ENCODE peak calls at places on chromosomes 1 and 21, in eight cellular contexts. One of them, this sample, is unnamed.

GRCh38 chr21:28684351-28684750 is 308.3 kb downstream of the LTN1 start:
- DNase-seq in dorsolateral prefrontal cortex: no peak
- DNase-seq in IMR-90: no peak
- DNase-seq in type B pancreatic cell: no peak
- DNase-seq in right atrium auricular region: no peak
- DNase-seq in BE2C: no peak
- DNase-seq in PC-3: no peak
- DNase-seq in tibial nerve: no peak
- DNase-seq in this sample: no peak

GRCh38 chr1:29237906-29238600 is 1.7 kb downstream of the PTPRU start:
- DNase-seq in IMR-90: no peak
- DNase-seq in right atrium auricular region: peak; percentile 63
- DNase-seq in dorsolateral prefrontal cortex: no peak
- DNase-seq in BE2C: peak; percentile 39
- DNase-seq in tibial nerve: no peak
- DNase-seq in type B pancreatic cell: peak; percentile 76
- DNase-seq in PC-3: peak; percentile 40
- DNase-seq in this sample: peak; percentile 94

GRCh38 chr1:228268891-228269285 is 61.0 kb downstream of the OBSCN start:
- DNase-seq in right atrium auricular region: no peak
- DNase-seq in dorsolateral prefrontal cortex: peak; percentile 17
- DNase-seq in BE2C: peak; percentile 76
- DNase-seq in tibial nerve: no peak
- DNase-seq in IMR-90: peak; percentile 8
- DNase-seq in type B pancreatic cell: no peak
- DNase-seq in PC-3: no peak
- DNase-seq in this sample: no peak

GRCh38 chr1:22600071-22600816 is 36.2 kb upstream of the C1QA start:
- DNase-seq in dorsolateral prefrontal cortex: no peak
- DNase-seq in PC-3: peak; percentile 10
- DNase-seq in type B pancreatic cell: no peak
- DNase-seq in right atrium auricular region: no peak
- DNase-seq in tibial nerve: no peak
- DNase-seq in IMR-90: no peak
- DNase-seq in BE2C: no peak
- DNase-seq in this sample: no peak

GRCh38 chr21:16302851-16303282 is 573.1 kb downstream of the USP25 start:
- DNase-seq in type B pancreatic cell: no peak
- DNase-seq in PC-3: no peak
- DNase-seq in tibial nerve: peak; percentile 56
- DNase-seq in dorsolateral prefrontal cortex: no peak
- DNase-seq in BE2C: no peak
- DNase-seq in IMR-90: peak; percentile 12
- DNase-seq in right atrium auricular region: peak; percentile 87
- DNase-seq in this sample: no peak

GRCh38 chr21:27649323-27649722 is 682.4 kb upstream of the ADAMTS5 start:
- DNase-seq in dorsolateral prefrontal cortex: no peak
- DNase-seq in PC-3: peak; percentile 64
- DNase-seq in BE2C: no peak
- DNase-seq in IMR-90: peak; percentile 97
- DNase-seq in type B pancreatic cell: no peak
- DNase-seq in right atrium auricular region: no peak
- DNase-seq in tibial nerve: no peak
- DNase-seq in this sample: no peak

GRCh38 chr1:150748859-150749719 is 16.5 kb downstream of the CTSS start:
- DNase-seq in BE2C: no peak
- DNase-seq in PC-3: no peak
- DNase-seq in type B pancreatic cell: no peak
- DNase-seq in tibial nerve: no peak
- DNase-seq in right atrium auricular region: no peak
- DNase-seq in dorsolateral prefrontal cortex: no peak
- DNase-seq in IMR-90: no peak
- DNase-seq in this sample: no peak

GRCh38 chr1:106406114-106406513 is 650.4 kb upstream of the PRMT6 start:
- DNase-seq in dorsolateral prefrontal cortex: no peak
- DNase-seq in right atrium auricular region: no peak
- DNase-seq in tibial nerve: no peak
- DNase-seq in PC-3: no peak
- DNase-seq in IMR-90: no peak
- DNase-seq in type B pancreatic cell: no peak
- DNase-seq in BE2C: no peak
- DNase-seq in this sample: no peak

GRCh38 chr21:38798481-38798882 is 7.2 kb upstream of the ETS2 start:
- DNase-seq in dorsolateral prefrontal cortex: no peak
- DNase-seq in right atrium auricular region: no peak
- DNase-seq in PC-3: peak; percentile 96
- DNase-seq in BE2C: peak; percentile 69
- DNase-seq in tibial nerve: no peak
- DNase-seq in type B pancreatic cell: no peak
- DNase-seq in IMR-90: no peak
- DNase-seq in this sample: no peak

GRCh38 chr1:167012570-167012969 is 23.5 kb downstream of the MAEL start:
- DNase-seq in right atrium auricular region: no peak
- DNase-seq in PC-3: no peak
- DNase-seq in type B pancreatic cell: no peak
- DNase-seq in IMR-90: no peak
- DNase-seq in BE2C: no peak
- DNase-seq in dorsolateral prefrontal cortex: no peak
- DNase-seq in tibial nerve: no peak
- DNase-seq in this sample: no peak

GRCh38 chr1:56584910-56585528 is 5.7 kb upstream of the PLPP3 start:
- DNase-seq in right atrium auricular region: no peak
- DNase-seq in IMR-90: peak; percentile 77
- DNase-seq in tibial nerve: peak; percentile 73
- DNase-seq in PC-3: peak; percentile 78
- DNase-seq in type B pancreatic cell: no peak
- DNase-seq in dorsolateral prefrontal cortex: no peak
- DNase-seq in BE2C: peak; percentile 8
- DNase-seq in this sample: no peak

GRCh38 chr1:162397039-162397448 is 14.9 kb downstream of the SH2D1B start:
- DNase-seq in BE2C: no peak
- DNase-seq in IMR-90: no peak
- DNase-seq in PC-3: no peak
- DNase-seq in type B pancreatic cell: no peak
- DNase-seq in tibial nerve: no peak
- DNase-seq in right atrium auricular region: peak; percentile 55
- DNase-seq in dorsolateral prefrontal cortex: no peak
- DNase-seq in this sample: no peak

GRCh38 chr1:226939439-226940028 is 560 bp upstream of the COQ8A start:
- DNase-seq in PC-3: peak; percentile 66
- DNase-seq in BE2C: peak; percentile 79
- DNase-seq in tibial nerve: peak; percentile 44
- DNase-seq in dorsolateral prefrontal cortex: peak; percentile 58
- DNase-seq in IMR-90: no peak
- DNase-seq in right atrium auricular region: no peak
- DNase-seq in type B pancreatic cell: no peak
- DNase-seq in this sample: no peak

GRCh38 chr21:31278511-31279155 is 65.4 kb downstream of the TIAM1 start:
- DNase-seq in tibial nerve: no peak
- DNase-seq in dorsolateral prefrontal cortex: no peak
- DNase-seq in PC-3: no peak
- DNase-seq in type B pancreatic cell: no peak
- DNase-seq in IMR-90: peak; percentile 34
- DNase-seq in right atrium auricular region: no peak
- DNase-seq in BE2C: no peak
- DNase-seq in this sample: no peak

GRCh38 chr1:26280333-26281042 is 602 bp downstream of the SH3BGRL3 start:
- DNase-seq in right atrium auricular region: no peak
- DNase-seq in IMR-90: peak; percentile 48
- DNase-seq in type B pancreatic cell: no peak
- DNase-seq in PC-3: peak; percentile 50
- DNase-seq in tibial nerve: no peak
- DNase-seq in BE2C: no peak
- DNase-seq in dorsolateral prefrontal cortex: no peak
- DNase-seq in this sample: no peak

GRCh38 chr21:33268736-33269441 is 2.7 kb downstream of the IL10RB start:
- DNase-seq in type B pancreatic cell: no peak
- DNase-seq in right atrium auricular region: no peak
- DNase-seq in tibial nerve: no peak
- DNase-seq in BE2C: peak; percentile 30
- DNase-seq in dorsolateral prefrontal cortex: no peak
- DNase-seq in IMR-90: no peak
- DNase-seq in PC-3: peak; percentile 96
- DNase-seq in this sample: no peak

DNA sequence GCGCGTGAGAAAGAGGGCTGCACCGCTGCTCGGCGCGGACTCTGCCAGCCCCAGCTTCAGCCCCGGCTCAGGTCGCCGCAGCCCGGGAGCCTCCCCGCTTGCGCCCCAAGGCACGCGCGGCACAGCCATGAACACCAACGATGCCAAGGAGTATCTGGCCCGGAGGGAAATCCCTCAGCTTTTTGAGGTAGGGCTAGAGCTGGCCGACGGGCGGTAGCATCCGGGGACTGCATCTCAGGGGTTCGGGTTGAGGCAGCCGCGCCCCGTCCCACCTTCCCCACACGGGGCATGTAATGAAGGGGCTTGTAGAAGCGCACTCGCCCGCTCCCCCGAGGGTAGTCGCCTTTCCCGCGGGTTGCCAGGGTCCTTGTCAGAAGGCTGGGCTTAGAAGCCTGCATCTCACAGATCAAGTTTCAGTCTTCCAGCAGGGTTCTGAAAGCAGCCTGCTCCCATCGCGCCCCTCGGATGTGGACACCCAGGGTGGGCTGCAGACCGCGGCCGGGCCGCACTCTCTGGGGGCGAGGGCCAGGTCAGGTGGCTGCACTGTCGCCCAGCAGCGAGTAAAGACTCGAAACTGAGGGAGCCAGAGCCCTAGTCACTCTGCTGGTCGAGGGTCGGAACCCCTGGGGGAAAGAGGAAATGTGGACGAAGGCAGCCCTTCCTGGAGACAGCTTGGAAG is 507 bp downstream of the AK5 start:
- DNase-seq in dorsolateral prefrontal cortex: peak; percentile 30
- DNase-seq in tibial nerve: no peak
- DNase-seq in right atrium auricular region: no peak
- DNase-seq in IMR-90: peak; percentile 35
- DNase-seq in PC-3: peak; percentile 23
- DNase-seq in BE2C: peak; percentile 43
- DNase-seq in type B pancreatic cell: no peak
- DNase-seq in this sample: peak; percentile 89
- TF ChIP-seq CTCF in dorsolateral prefrontal cortex: peak; percentile 5
- TF ChIP-seq CTCF in tibial nerve: no peak
- TF ChIP-seq CTCF in right atrium auricular region: no peak
- TF ChIP-seq CTCF in IMR-90: no peak
- TF ChIP-seq CTCF in PC-3: no peak
- TF ChIP-seq CTCF in BE2C: no peak
- TF ChIP-seq CTCF in type B pancreatic cell: no peak
- TF ChIP-seq CTCF in this sample: peak; percentile 27

DNA sequence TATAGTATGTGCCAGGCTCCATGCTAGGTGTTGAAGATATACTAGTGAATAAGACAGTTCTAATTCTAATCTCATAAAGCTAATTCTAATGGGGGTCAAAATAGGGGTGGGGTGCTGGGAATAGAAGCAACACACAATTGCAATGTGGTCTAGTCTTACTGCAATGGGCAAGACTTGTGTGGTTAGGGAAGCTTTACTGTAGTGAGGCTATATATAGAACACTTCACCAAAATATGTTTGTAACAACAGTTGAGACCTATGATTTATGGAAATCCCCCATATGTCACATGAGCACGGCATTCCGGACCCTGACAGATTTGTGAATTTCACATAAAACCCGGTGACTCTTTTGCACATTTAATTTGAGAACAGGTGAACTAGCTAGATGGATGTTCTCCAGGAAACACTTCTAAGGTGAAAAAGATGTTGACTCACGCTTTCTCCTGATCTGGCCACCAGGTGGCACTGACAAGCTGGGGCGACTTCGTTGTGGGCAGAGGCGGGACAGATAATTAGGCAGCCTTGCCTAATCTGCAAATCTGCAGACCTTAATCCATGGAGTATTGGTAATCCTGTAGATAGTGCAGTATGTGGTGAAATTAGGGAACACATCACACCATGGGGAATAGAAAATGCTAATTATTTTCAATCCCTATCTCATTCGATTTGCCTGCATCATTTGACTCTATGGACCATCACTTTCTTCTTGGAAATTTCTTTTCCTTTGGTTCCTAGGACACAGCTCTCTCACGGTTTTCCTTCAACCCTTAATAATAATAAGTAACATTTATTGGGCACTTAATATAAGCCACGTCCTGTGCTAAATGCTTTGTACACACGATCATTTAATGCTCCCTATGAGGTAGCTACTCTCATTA is 37.7 kb downstream of the KIAA0040 start:
- DNase-seq in right atrium auricular region: peak; percentile 74
- DNase-seq in dorsolateral prefrontal cortex: peak; percentile 58
- DNase-seq in tibial nerve: peak; percentile 77
- DNase-seq in BE2C: peak; percentile 67
- DNase-seq in IMR-90: peak; percentile 35
- DNase-seq in type B pancreatic cell: no peak
- DNase-seq in PC-3: peak; percentile 82
- DNase-seq in this sample: no peak
- TF ChIP-seq CTCF in right atrium auricular region: peak; percentile 85
- TF ChIP-seq CTCF in dorsolateral prefrontal cortex: peak; percentile 88
- TF ChIP-seq CTCF in tibial nerve: peak; percentile 80
- TF ChIP-seq CTCF in BE2C: peak; percentile 93
- TF ChIP-seq CTCF in IMR-90: peak; percentile 72
- TF ChIP-seq CTCF in type B pancreatic cell: peak; percentile 90
- TF ChIP-seq CTCF in PC-3: peak; percentile 78
- TF ChIP-seq CTCF in this sample: peak; percentile 93

DNA sequence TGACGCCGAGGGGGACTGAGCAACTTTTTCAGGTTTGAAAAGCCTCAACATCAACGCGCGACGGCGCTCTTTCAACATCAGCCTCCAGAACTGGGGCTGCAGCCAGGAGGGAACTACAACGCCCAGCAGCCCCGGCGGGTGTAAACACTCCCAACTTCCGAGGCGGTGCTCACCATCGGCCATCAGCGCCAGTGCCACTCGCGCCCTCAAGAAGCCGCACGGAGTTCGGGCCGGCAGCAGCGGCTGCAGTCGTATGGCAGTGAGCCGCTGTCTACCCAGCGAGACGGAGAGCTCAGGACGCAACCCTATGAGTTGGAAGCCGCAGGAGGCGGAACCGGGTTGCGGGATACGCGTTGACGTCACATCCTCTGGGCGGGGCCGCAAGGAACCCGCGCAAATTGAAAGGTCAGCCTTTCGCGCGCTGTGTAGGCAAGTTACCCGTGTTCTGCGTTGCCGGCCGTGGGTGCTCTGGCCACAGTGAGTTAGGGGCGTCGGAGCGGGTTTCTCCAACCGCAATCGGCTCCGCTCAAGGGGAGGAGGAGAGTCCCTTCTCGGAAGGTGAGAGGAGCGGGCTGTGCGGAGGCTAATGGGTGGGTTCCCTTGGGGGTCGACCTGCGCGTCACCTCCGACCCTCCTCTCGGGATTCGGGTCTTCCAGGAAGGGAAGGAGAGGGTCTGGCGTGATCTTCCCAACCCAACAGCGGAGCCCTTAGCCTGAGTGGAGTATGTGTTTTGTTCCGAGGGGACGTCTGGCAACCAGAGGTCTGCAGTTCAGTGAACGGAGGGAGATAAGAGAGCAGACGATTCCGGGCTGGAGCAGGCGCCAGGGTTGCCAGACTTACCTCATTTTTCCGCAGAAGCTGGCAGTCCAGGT is at the start of gene EXO1:
- DNase-seq in IMR-90: peak; percentile 92
- DNase-seq in dorsolateral prefrontal cortex: peak; percentile 87
- DNase-seq in PC-3: peak; percentile 97
- DNase-seq in right atrium auricular region: peak; percentile 87
- DNase-seq in BE2C: peak; percentile 89
- DNase-seq in tibial nerve: peak; percentile 82
- DNase-seq in type B pancreatic cell: peak; percentile 88
- DNase-seq in this sample: peak; percentile 96
- TF ChIP-seq CTCF in IMR-90: peak; percentile 45
- TF ChIP-seq CTCF in dorsolateral prefrontal cortex: peak; percentile 57
- TF ChIP-seq CTCF in PC-3: peak; percentile 66
- TF ChIP-seq CTCF in right atrium auricular region: no peak
- TF ChIP-seq CTCF in BE2C: peak; percentile 54
- TF ChIP-seq CTCF in tibial nerve: no peak
- TF ChIP-seq CTCF in type B pancreatic cell: peak; percentile 38
- TF ChIP-seq CTCF in this sample: peak; percentile 68

GRCh38 chr1:66890621-66891020 is 34.0 kb downstream of the DNAI4 start:
- DNase-seq in BE2C: no peak
- DNase-seq in dorsolateral prefrontal cortex: no peak
- DNase-seq in tibial nerve: no peak
- DNase-seq in right atrium auricular region: no peak
- DNase-seq in PC-3: no peak
- DNase-seq in type B pancreatic cell: no peak
- DNase-seq in IMR-90: no peak
- DNase-seq in this sample: no peak
- TF ChIP-seq CTCF in BE2C: no peak
- TF ChIP-seq CTCF in dorsolateral prefrontal cortex: no peak
- TF ChIP-seq CTCF in tibial nerve: no peak
- TF ChIP-seq CTCF in right atrium auricular region: no peak
- TF ChIP-seq CTCF in PC-3: no peak
- TF ChIP-seq CTCF in type B pancreatic cell: no peak
- TF ChIP-seq CTCF in IMR-90: no peak
- TF ChIP-seq CTCF in this sample: no peak

This sample was measured in chondrocyte.